ENCODE peak calls at places on chromosomes 6 and 20, in four cellular contexts. K is ovary, U is Peyer's patch, Z is esophagus squamous epithelium. F is an unnamed sample.

GRCh38 chr6:116615937-116616756 is at the start of gene RSPH4A:
- DNase-seq in K (peak; percentile 89), U (peak; percentile 74), Z (peak; percentile 48), F (peak; percentile 85)

GRCh38 chr6:90298459-90299053 is 1.9 kb upstream of the BACH2 start:
- DNase-seq in K (no peak), U (no peak), Z (no peak), F (no peak)

GRCh38 chr6:27812805-27813626 is 99.2 kb downstream of the OR2B2 start:
- DNase-seq in K (no peak), U (no peak), Z (no peak), F (peak; percentile 71)

GRCh38 chr6:158649289-158650143 is at the start of gene SYTL3:
- DNase-seq in K (peak; percentile 5), U (no peak), Z (peak; percentile 14), F (no peak)

GRCh38 chr6:127177030-127177928 is 58.8 kb downstream of the RSPO3 start:
- DNase-seq in K (no peak), U (no peak), Z (no peak), F (no peak)

GRCh38 chr6:144012534-144012933 is 4.5 kb upstream of the PLAGL1 start:
- DNase-seq in K (no peak), U (no peak), Z (no peak), F (no peak)

GRCh38 chr6:93059911-93060310 is 359.4 kb downstream of the EPHA7 start:
- DNase-seq in K (no peak), U (no peak), Z (no peak), F (no peak)

GRCh38 chr6:82963527-82963926 is 102.1 kb downstream of the UBE3D start:
- DNase-seq in K (no peak), U (no peak), Z (no peak), F (peak; percentile 52)

GRCh38 chr20:51430198-51430950 is 112.1 kb downstream of the NFATC2 start:
- DNase-seq in K (no peak), U (no peak), Z (no peak), F (no peak)

GRCh38 chr20:49821850-49822249 is 9.2 kb downstream of the SLC9A8 start:
- DNase-seq in K (no peak), U (no peak), Z (no peak), F (no peak)

GRCh38 chr6:157999100-158000051 is 17.7 kb downstream of the SYNJ2 start:
- DNase-seq in K (no peak), U (peak; percentile 41), Z (no peak), F (no peak)

GRCh38 chr6:106964099-106964498 is 10.4 kb downstream of the CD24 start:
- DNase-seq in K (no peak), U (no peak), Z (no peak), F (no peak)

GRCh38 chr20:37727247-37727956 is 33.6 kb downstream of the CTNNBL1 start:
- DNase-seq in K (no peak), U (no peak), Z (no peak), F (no peak)

GRCh38 chr6:146543940-146544661 is 468 bp downstream of the RAB32 start:
- DNase-seq in K (peak; percentile 39), U (peak; percentile 83), Z (no peak), F (peak; percentile 28)

GRCh38 chr6:142694054-142694453 is 250.9 kb downstream of the HIVEP2 start:
- DNase-seq in K (no peak), U (no peak), Z (no peak), F (no peak)

GRCh38 chr6:26243132-26243531 is 121.9 kb upstream of the BTN3A2 start:
- DNase-seq in K (no peak), U (no peak), Z (no peak), F (peak; percentile 53)

GRCh38 chr6:17017416-17017815 is 84.4 kb upstream of the STMND1 start:
- DNase-seq in K (no peak), U (no peak), Z (no peak), F (no peak)

GRCh38 chr20:20358801-20359200 is 9.1 kb upstream of the INSM1 start:
- DNase-seq in K (no peak), U (no peak), Z (no peak), F (no peak)

GRCh38 chr6:3678946-3679345 is 72.6 kb downstream of the PXDC1 start:
- DNase-seq in K (no peak), U (no peak), Z (no peak), F (no peak)

GRCh38 chr6:3687847-3688246 is 63.7 kb downstream of the PXDC1 start:
- DNase-seq in K (no peak), U (no peak), Z (no peak), F (no peak)

DNA sequence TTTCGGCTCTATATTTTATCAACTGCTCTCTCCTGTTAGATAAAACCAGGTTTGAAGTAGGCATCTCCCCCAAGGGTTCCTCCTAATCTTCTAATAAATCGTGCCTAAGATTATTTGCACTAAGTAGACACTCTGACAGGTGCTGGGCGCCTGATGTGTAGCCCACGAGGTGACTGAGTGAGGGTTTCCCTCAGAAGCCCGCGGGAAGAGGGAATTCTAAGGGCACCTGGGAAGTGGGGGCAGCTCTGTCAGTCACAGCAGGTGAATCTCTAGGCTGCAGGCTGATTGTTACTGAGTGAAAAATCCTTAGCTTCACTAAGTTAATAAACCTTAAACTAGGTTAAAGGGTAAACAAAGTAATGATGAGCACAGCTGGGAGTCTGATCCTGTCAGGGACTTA is 68.2 kb downstream of the PXDC1 start:
- DNase-seq in K (no peak), U (no peak), Z (no peak), F (no peak)
- TF ChIP-seq POLR2A in K (no peak), U (no peak), Z (no peak), F (no peak)

GRCh38 chr6:38636027-38636426 is 3.7 kb downstream of the BTBD9 start:
- DNase-seq in K (no peak), U (no peak), Z (no peak), F (no peak)

GRCh38 chr6:38637756-38638155 is 2.0 kb downstream of the BTBD9 start:
- DNase-seq in K (no peak), U (no peak), Z (no peak), F (no peak)

GRCh38 chr6:38640216-38640909 is 634 bp upstream of the BTBD9 start:
- DNase-seq in K (no peak), U (no peak), Z (no peak), F (no peak)

GRCh38 chr6:38638941-38639497 is 710 bp downstream of the BTBD9 start:
- DNase-seq in K (peak; percentile 50), U (peak; percentile 73), Z (peak; percentile 12), F (no peak)

GRCh38 chr6:38639498-38640215 is at the start of gene BTBD9:
- DNase-seq in K (peak; percentile 80), U (peak; percentile 87), Z (peak; percentile 30), F (peak; percentile 86)
- TF ChIP-seq POLR2A in K (peak; percentile 55), U (peak; percentile 61), Z (peak; percentile 23), F (peak; percentile 34)

DNA sequence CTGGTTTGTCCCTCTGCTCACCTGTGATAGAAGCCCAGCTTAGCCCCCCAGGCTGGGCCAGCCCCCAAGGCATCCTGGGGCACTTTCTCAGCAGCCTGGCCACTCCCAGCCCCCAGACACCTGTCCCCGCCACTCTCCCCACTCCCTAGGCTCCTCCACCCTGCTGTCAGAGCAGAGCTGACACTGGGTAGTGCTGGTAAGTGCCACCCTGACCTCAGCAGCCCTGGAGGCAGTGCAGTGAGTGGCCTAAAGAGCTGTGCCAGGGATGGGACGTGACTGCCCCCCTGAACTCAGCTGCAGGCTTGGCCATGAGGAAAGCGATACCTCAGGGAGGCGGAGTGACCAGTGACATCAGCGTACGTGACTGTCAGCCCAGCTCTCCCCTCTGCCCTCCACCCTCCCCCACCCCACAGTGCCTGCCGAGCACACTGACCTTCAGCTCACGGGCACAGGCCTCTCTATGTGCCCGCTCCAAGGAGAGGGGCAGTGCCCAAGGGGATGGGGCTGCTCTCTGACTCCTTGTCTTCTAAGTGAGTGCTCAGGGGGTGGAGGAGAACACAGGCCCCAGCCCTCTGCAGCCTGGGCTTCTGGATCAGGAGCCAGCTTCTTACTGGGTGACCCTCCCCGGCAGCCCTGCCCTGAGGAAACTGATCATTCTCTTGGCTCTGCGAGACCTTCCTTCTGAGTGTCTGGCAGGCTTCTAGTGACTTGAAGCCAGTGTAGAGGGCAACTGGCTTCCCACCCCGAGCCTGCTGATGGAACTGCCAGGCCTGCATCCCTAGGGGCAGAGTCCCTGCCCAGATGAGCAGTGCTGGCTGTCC is 172.7 kb downstream of the MRPL14 start:
- DNase-seq in K (no peak), U (no peak), Z (no peak), F (no peak)
- TF ChIP-seq POLR2A in K (no peak), U (no peak), Z (no peak), F (no peak)

GRCh38 chr20:63573739-63574131 is 304 bp downstream of the HELZ2 start:
- DNase-seq in K (no peak), U (no peak), Z (no peak), F (peak; percentile 50)

GRCh38 chr20:63574829-63575720 is 1.0 kb upstream of the HELZ2 start:
- DNase-seq in K (no peak), U (no peak), Z (no peak), F (no peak)

GRCh38 chr20:63576311-63576710 is 2.3 kb upstream of the HELZ2 start:
- DNase-seq in K (no peak), U (no peak), Z (no peak), F (no peak)

GRCh38 chr20:63572788-63573738 is 976 bp downstream of the HELZ2 start:
- DNase-seq in K (no peak), U (no peak), Z (no peak), F (no peak)

GRCh38 chr20:63574156-63574828 is at the start of gene HELZ2:
- DNase-seq in K (peak; percentile 74), U (peak; percentile 91), Z (no peak), F (peak; percentile 81)
- TF ChIP-seq POLR2A in K (no peak), U (no peak), Z (no peak), F (no peak)

GRCh38 chr20:47360489-47361267 is 4.2 kb upstream of the ZMYND8 start:
- DNase-seq in K (peak; percentile 91), U (peak; percentile 78), Z (peak; percentile 16), F (peak; percentile 99)
- TF ChIP-seq POLR2A in K (peak; percentile 59), U (peak; percentile 2), Z (peak; percentile 76), F (peak; percentile 95)

GRCh38 chr20:23147964-23148720 is 62.0 kb upstream of the CD93 start:
- DNase-seq in K (no peak), U (peak; percentile 56), Z (no peak), F (peak; percentile 81)
- TF ChIP-seq POLR2A in K (no peak), U (no peak), Z (no peak), F (no peak)

GRCh38 chr6:133610974-133611373 is 277.9 kb upstream of the TCF21 start:
- DNase-seq in K (no peak), U (no peak), Z (no peak), F (no peak)
- TF ChIP-seq POLR2A in K (no peak), U (no peak), Z (no peak), F (no peak)

GRCh38 chr20:31698803-31699718 is 23.6 kb downstream of the BCL2L1 start:
- DNase-seq in K (peak; percentile 45), U (no peak), Z (no peak), F (peak; percentile 88)
- TF ChIP-seq POLR2A in K (no peak), U (no peak), Z (no peak), F (no peak)

GRCh38 chr6:111920581-111920980 is 47.3 kb upstream of the FYN start:
- DNase-seq in K (no peak), U (no peak), Z (no peak), F (no peak)

GRCh38 chr6:111925296-111925695 is 52.0 kb upstream of the FYN start:
- DNase-seq in K (no peak), U (no peak), Z (no peak), F (no peak)

GRCh38 chr6:111918825-111919224 is 45.6 kb upstream of the FYN start:
- DNase-seq in K (no peak), U (no peak), Z (no peak), F (no peak)

GRCh38 chr6:111921108-111921507 is 47.9 kb upstream of the FYN start:
- DNase-seq in K (no peak), U (no peak), Z (no peak), F (no peak)

GRCh38 chr6:111922454-111923297 is 49.4 kb upstream of the FYN start:
- DNase-seq in K (no peak), U (no peak), Z (no peak), F (no peak)
- TF ChIP-seq POLR2A in K (no peak), U (no peak), Z (no peak), F (no peak)

F was measured in erythroblast.